ENCODE peak calls at places on chromosome 2, in nine cellular contexts. A is endothelial cell of umbilical vein, P is heart left ventricle, Y is GM23248, C is adrenal gland, V is HFF-Myc, X is fibroblast of the aortic adventitia, S is body of pancreas, I is fibroblast of pulmonary artery. G is an unnamed sample.
A peak's percentile ranks its signal among the peaks of the same experiment; 100 is the strongest.

GRCh38 chr2:103166406-103167324 is 404.8 kb downstream of the TMEM182 start:
- DNase-seq in I (no peak), S (no peak), A (no peak), C (no peak), X (no peak), V (no peak), P (no peak), Y (no peak), G (no peak)

GRCh38 chr2:9423922-9424272 is 443 bp downstream of the CPSF3 start:
- DNase-seq in P (no peak), A (peak; percentile 67), Y (peak; percentile 70), X (no peak), I (peak; percentile 30), C (no peak), S (no peak), V (no peak), G (no peak)

GRCh38 chr2:212905640-212906201 is 245.7 kb downstream of the IKZF2 start:
- DNase-seq in A (peak; percentile 50), I (peak; percentile 82), X (peak; percentile 25), S (peak; percentile 3), C (no peak), Y (no peak), V (no peak), P (no peak), G (no peak)

GRCh38 chr2:188601391-188601790 is 309.7 kb downstream of the GULP1 start:
- DNase-seq in A (no peak), X (peak; percentile 16), P (no peak), S (no peak), C (no peak), I (no peak), Y (no peak), V (no peak), G (no peak)

GRCh38 chr2:236507393-236508085 is 62.1 kb upstream of the ACKR3 start:
- DNase-seq in I (peak; percentile 30), Y (peak; percentile 56), P (peak; percentile 57), S (peak; percentile 75), A (peak; percentile 66), C (peak; percentile 33), V (no peak), X (peak; percentile 23), G (no peak)

GRCh38 chr2:22209545-22209944 is 1085.8 kb downstream of the TDRD15 start:
- DNase-seq in V (no peak), X (no peak), P (no peak), S (no peak), A (no peak), Y (no peak), C (no peak), I (no peak), G (no peak)

GRCh38 chr2:92073036-92073814 is 2798.0 kb upstream of the TEKT4 start:
- DNase-seq in X (no peak), P (no peak), I (no peak), A (no peak), C (no peak), V (no peak), S (no peak), Y (no peak), G (no peak)

GRCh38 chr2:70767699-70768584 is at the start of gene ADD2:
- DNase-seq in X (peak; percentile 3), C (peak; percentile 23), I (peak; percentile 25), P (peak; percentile 45), A (peak; percentile 21), Y (peak; percentile 61), V (no peak), S (peak; percentile 39), G (no peak)

GRCh38 chr2:108585446-108585845 is 51.2 kb downstream of the LIMS1 start:
- DNase-seq in I (peak; percentile 84), S (no peak), V (no peak), C (no peak), Y (no peak), X (peak; percentile 72), P (no peak), A (no peak), G (no peak)

GRCh38 chr2:168176402-168176801 is 71.0 kb downstream of the STK39 start:
- DNase-seq in A (no peak), X (no peak), Y (no peak), I (no peak), S (no peak), C (no peak), P (no peak), V (no peak), G (no peak)

GRCh38 chr2:72148975-72149555 is 1.4 kb upstream of the CYP26B1 start:
- DNase-seq in V (no peak), I (peak; percentile 22), P (no peak), X (peak; percentile 35), S (no peak), A (peak; percentile 31), Y (peak; percentile 69), C (peak; percentile 40), G (no peak)

GRCh38 chr2:39033980-39034379 is 86.9 kb downstream of the SOS1 start:
- DNase-seq in V (no peak), P (no peak), S (no peak), C (no peak), I (peak; percentile 23), X (peak; percentile 11), A (no peak), Y (peak; percentile 61), G (no peak)

GRCh38 chr2:216621292-216621691 is 11.9 kb upstream of the IGFBP2 start:
- DNase-seq in Y (no peak), I (no peak), X (no peak), S (no peak), A (no peak), P (no peak), V (no peak), C (no peak), G (no peak)

GRCh38 chr2:18544171-18544570 is 16.3 kb downstream of the RDH14 start:
- DNase-seq in X (no peak), A (no peak), P (no peak), S (no peak), Y (peak; percentile 33), C (no peak), V (no peak), I (no peak), G (no peak)

GRCh38 chr2:219001100-219001576 is 7.9 kb upstream of the CRYBA2 start:
- DNase-seq in I (no peak), C (no peak), A (no peak), S (no peak), Y (no peak), V (no peak), X (no peak), P (no peak), G (no peak)

GRCh38 chr2:219002395-219003266 is 9.4 kb upstream of the CRYBA2 start:
- DNase-seq in Y (peak; percentile 64), A (no peak), C (peak; percentile 45), V (no peak), X (no peak), I (peak; percentile 27), S (peak; percentile 91), P (no peak), G (no peak)

GRCh38 chr2:219003267-219003634 is 10.0 kb upstream of the CRYBA2 start:
- DNase-seq in A (peak; percentile 14), Y (no peak), P (no peak), X (no peak), C (no peak), S (no peak), I (no peak), V (no peak), G (no peak)

GRCh38 chr2:219000569-219000960 is 7.3 kb upstream of the CRYBA2 start:
- DNase-seq in X (no peak), P (no peak), C (no peak), S (peak; percentile 74), I (no peak), A (no peak), Y (no peak), V (no peak), G (no peak)

DNA sequence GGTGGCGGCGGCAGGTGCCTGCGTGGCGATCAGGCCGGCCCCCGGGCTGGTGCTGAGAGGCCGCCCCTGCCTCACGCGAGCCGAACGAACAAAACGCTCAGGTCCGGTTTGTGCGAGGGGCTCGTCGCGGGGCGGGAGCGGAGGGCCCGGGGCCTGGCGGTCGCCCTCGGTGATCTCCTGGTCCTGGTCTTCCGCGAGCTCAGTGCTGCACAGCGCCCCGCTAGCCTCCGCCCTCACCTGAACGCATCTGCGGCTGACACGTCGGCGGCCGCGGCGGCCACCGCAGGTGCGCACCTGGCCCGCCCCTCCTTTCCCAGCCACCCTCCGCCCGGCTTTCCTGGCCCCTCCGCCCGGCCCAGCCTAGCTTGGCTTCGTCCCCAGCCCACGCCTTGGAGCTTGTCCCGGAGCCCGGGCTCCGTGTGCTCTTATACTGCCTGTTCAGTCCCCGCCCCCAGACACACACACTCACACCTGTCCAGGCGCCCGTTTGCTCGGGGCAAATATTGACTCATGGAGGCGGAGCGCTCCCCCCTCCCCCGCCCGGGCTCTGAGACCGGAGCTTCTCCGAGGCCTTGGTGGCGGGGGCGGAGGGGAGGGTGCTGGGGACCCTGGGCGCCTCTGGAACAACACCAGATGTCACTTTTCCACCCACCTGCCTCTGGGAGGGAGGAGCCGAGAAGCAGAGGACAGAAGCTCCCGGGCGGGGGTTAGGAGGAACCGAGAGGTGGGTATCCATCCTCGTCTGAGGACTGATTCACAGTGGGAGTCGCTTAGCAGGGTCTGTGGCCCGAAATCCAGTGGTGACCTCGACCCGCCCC is 8.6 kb upstream of the CRYBA2 start:
- DNase-seq in C (no peak), Y (no peak), P (no peak), X (no peak), S (peak; percentile 99), A (no peak), V (no peak), I (no peak), G (no peak)
- H3K4me3 ChIP-seq in C (peak overlapping the region; percentile 32), Y (no peak overlapping the region), P (no peak overlapping the region), X (no peak overlapping the region), S (peak overlapping the region; percentile 80), A (no peak overlapping the region), V (no peak overlapping the region), I (no peak overlapping the region), G (no peak overlapping the region)

GRCh38 chr2:85987266-85988178 is 98.7 kb upstream of the ST3GAL5 start:
- DNase-seq in X (no peak), I (no peak), C (peak; percentile 53), Y (no peak), V (no peak), S (no peak), A (no peak), P (no peak), G (no peak)
- H3K4me3 ChIP-seq in X (no peak overlapping the region), I (no peak overlapping the region), C (no peak overlapping the region), Y (no peak overlapping the region), V (no peak overlapping the region), S (no peak overlapping the region), A (no peak overlapping the region), P (no peak overlapping the region), G (no peak overlapping the region)

GRCh38 chr2:23351388-23352141 is 33.4 kb upstream of the KLHL29 start:
- DNase-seq in P (peak; percentile 92), X (peak; percentile 82), I (peak; percentile 85), A (peak; percentile 74), S (peak; percentile 79), Y (peak; percentile 93), C (peak; percentile 84), V (peak; percentile 65), G (peak; percentile 66)
- H3K4me3 ChIP-seq in P (peak overlapping the region; percentile 12), X (peak overlapping the region; percentile 13), I (no peak overlapping the region), A (no peak overlapping the region), S (no peak overlapping the region), Y (peak overlapping the region; percentile 10), C (no peak overlapping the region), V (no peak overlapping the region), G (peak overlapping the region; percentile 45)

DNA sequence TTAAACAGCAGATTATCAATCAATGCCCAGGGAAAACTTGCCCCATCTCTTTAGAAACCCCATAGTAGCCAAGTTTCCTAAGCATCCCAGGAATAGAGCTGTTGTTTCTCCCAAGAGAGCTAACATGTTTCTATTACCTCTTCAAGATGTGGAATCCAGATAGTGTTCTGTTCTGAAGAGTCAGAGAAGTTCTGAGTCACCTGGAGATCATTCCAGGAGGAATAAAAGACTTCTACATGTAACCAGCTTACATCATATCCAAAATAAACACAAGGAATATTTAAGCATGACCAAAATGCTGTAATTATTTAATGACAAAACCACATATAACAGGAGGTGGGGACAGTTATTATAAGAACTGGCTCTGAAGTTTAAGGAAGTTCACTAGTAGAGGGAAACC is 51.0 kb upstream of the GORASP2 start:
- DNase-seq in Y (peak; percentile 62), P (no peak), V (no peak), A (no peak), C (no peak), X (peak; percentile 5), S (no peak), I (no peak), G (no peak)
- H3K4me3 ChIP-seq in Y (no peak overlapping the region), P (no peak overlapping the region), V (no peak overlapping the region), A (no peak overlapping the region), C (no peak overlapping the region), X (no peak overlapping the region), S (no peak overlapping the region), I (no peak overlapping the region), G (no peak overlapping the region)